ENCODE peak calls at places on chromosomes 5 and 9, in six cellular contexts. One of them, this sample, is unnamed.

GRCh38 chr5:79702606-79703380 is 13.2 kb downstream of the CMYA5 start:
- DNase-seq in heart left ventricle: no peak
- DNase-seq in ovary: no peak
- DNase-seq in CD8-positive, alpha-beta memory T cell: no peak
- DNase-seq in astrocyte of the spinal cord: no peak
- DNase-seq in AG04450: no peak
- DNase-seq in this sample: peak

GRCh38 chr9:4750021-4750673 is 9.1 kb upstream of the AK3 start:
- DNase-seq in AG04450: peak
- DNase-seq in astrocyte of the spinal cord: peak
- DNase-seq in CD8-positive, alpha-beta memory T cell: no peak
- DNase-seq in heart left ventricle: peak
- DNase-seq in ovary: no peak
- DNase-seq in this sample: no peak

GRCh38 chr9:111622626-111623025 is 8.5 kb upstream of the DNAJC25 start:
- DNase-seq in heart left ventricle: no peak
- DNase-seq in astrocyte of the spinal cord: peak
- DNase-seq in ovary: no peak
- DNase-seq in AG04450: no peak
- DNase-seq in CD8-positive, alpha-beta memory T cell: no peak
- DNase-seq in this sample: peak

GRCh38 chr5:38207343-38207742 is 51.0 kb upstream of the EGFLAM start:
- DNase-seq in AG04450: no peak
- DNase-seq in astrocyte of the spinal cord: no peak
- DNase-seq in ovary: no peak
- DNase-seq in CD8-positive, alpha-beta memory T cell: no peak
- DNase-seq in heart left ventricle: no peak
- DNase-seq in this sample: no peak

GRCh38 chr9:98807070-98807810 is at the start of gene GALNT12:
- DNase-seq in ovary: no peak
- DNase-seq in astrocyte of the spinal cord: no peak
- DNase-seq in AG04450: no peak
- DNase-seq in heart left ventricle: no peak
- DNase-seq in CD8-positive, alpha-beta memory T cell: peak
- DNase-seq in this sample: no peak

GRCh38 chr5:132962429-132962928 is 955 bp downstream of the AFF4 start:
- DNase-seq in CD8-positive, alpha-beta memory T cell: no peak
- DNase-seq in astrocyte of the spinal cord: peak
- DNase-seq in heart left ventricle: no peak
- DNase-seq in ovary: no peak
- DNase-seq in AG04450: no peak
- DNase-seq in this sample: no peak

GRCh38 chr5:44236040-44236439 is 153.2 kb downstream of the FGF10 start:
- DNase-seq in AG04450: no peak
- DNase-seq in astrocyte of the spinal cord: no peak
- DNase-seq in ovary: no peak
- DNase-seq in CD8-positive, alpha-beta memory T cell: no peak
- DNase-seq in heart left ventricle: no peak
- DNase-seq in this sample: no peak

GRCh38 chr5:28523416-28523815 is 1485.0 kb upstream of the CDH9 start:
- DNase-seq in heart left ventricle: no peak
- DNase-seq in ovary: no peak
- DNase-seq in astrocyte of the spinal cord: no peak
- DNase-seq in AG04450: no peak
- DNase-seq in CD8-positive, alpha-beta memory T cell: no peak
- DNase-seq in this sample: no peak

GRCh38 chr5:10306806-10307205 is 896 bp downstream of the CMBL start:
- DNase-seq in ovary: no peak
- DNase-seq in astrocyte of the spinal cord: no peak
- DNase-seq in CD8-positive, alpha-beta memory T cell: no peak
- DNase-seq in heart left ventricle: no peak
- DNase-seq in AG04450: no peak
- DNase-seq in this sample: no peak

GRCh38 chr5:39760385-39761198 is 335.8 kb upstream of the DAB2 start:
- DNase-seq in astrocyte of the spinal cord: peak
- DNase-seq in ovary: no peak
- DNase-seq in CD8-positive, alpha-beta memory T cell: no peak
- DNase-seq in heart left ventricle: no peak
- DNase-seq in AG04450: peak
- DNase-seq in this sample: peak

GRCh38 chr5:149337746-149338145 is 7.6 kb upstream of the GRPEL2 start:
- DNase-seq in heart left ventricle: no peak
- DNase-seq in ovary: no peak
- DNase-seq in AG04450: no peak
- DNase-seq in CD8-positive, alpha-beta memory T cell: no peak
- DNase-seq in astrocyte of the spinal cord: no peak
- DNase-seq in this sample: no peak

GRCh38 chr5:136030956-136031611 is 2.3 kb downstream of the TGFBI start:
- DNase-seq in ovary: no peak
- DNase-seq in astrocyte of the spinal cord: no peak
- DNase-seq in CD8-positive, alpha-beta memory T cell: no peak
- DNase-seq in heart left ventricle: no peak
- DNase-seq in AG04450: no peak
- DNase-seq in this sample: no peak

GRCh38 chr9:120559546-120559945 is 20.4 kb downstream of the CDK5RAP2 start:
- DNase-seq in ovary: no peak
- DNase-seq in astrocyte of the spinal cord: no peak
- DNase-seq in heart left ventricle: no peak
- DNase-seq in AG04450: no peak
- DNase-seq in CD8-positive, alpha-beta memory T cell: no peak
- DNase-seq in this sample: no peak

GRCh38 chr5:76952795-76953536 is at the start of gene CRHBP:
- DNase-seq in AG04450: no peak
- DNase-seq in CD8-positive, alpha-beta memory T cell: no peak
- DNase-seq in ovary: no peak
- DNase-seq in astrocyte of the spinal cord: no peak
- DNase-seq in heart left ventricle: no peak
- DNase-seq in this sample: no peak
- H3K4me3 ChIP-seq in AG04450: peak
- H3K4me3 ChIP-seq in CD8-positive, alpha-beta memory T cell: no peak
- H3K4me3 ChIP-seq in ovary: peak
- H3K4me3 ChIP-seq in astrocyte of the spinal cord: peak
- H3K4me3 ChIP-seq in heart left ventricle: peak
- H3K4me3 ChIP-seq in this sample: peak

GRCh38 chr9:133791069-133791468 is 52.9 kb upstream of the SARDH start:
- DNase-seq in ovary: no peak
- DNase-seq in heart left ventricle: no peak
- DNase-seq in astrocyte of the spinal cord: no peak
- DNase-seq in CD8-positive, alpha-beta memory T cell: no peak
- DNase-seq in AG04450: no peak
- DNase-seq in this sample: no peak

GRCh38 chr9:133786936-133787748 is 49.0 kb upstream of the SARDH start:
- DNase-seq in CD8-positive, alpha-beta memory T cell: no peak
- DNase-seq in astrocyte of the spinal cord: no peak
- DNase-seq in AG04450: no peak
- DNase-seq in heart left ventricle: no peak
- DNase-seq in ovary: no peak
- DNase-seq in this sample: no peak

GRCh38 chr9:133787749-133788015 is 49.5 kb upstream of the SARDH start:
- DNase-seq in heart left ventricle: no peak
- DNase-seq in AG04450: no peak
- DNase-seq in CD8-positive, alpha-beta memory T cell: no peak
- DNase-seq in astrocyte of the spinal cord: peak
- DNase-seq in ovary: no peak
- DNase-seq in this sample: no peak

GRCh38 chr9:133788045-133788818 is 50.1 kb upstream of the SARDH start:
- DNase-seq in AG04450: no peak
- DNase-seq in astrocyte of the spinal cord: no peak
- DNase-seq in ovary: no peak
- DNase-seq in CD8-positive, alpha-beta memory T cell: no peak
- DNase-seq in heart left ventricle: no peak
- DNase-seq in this sample: no peak

DNA sequence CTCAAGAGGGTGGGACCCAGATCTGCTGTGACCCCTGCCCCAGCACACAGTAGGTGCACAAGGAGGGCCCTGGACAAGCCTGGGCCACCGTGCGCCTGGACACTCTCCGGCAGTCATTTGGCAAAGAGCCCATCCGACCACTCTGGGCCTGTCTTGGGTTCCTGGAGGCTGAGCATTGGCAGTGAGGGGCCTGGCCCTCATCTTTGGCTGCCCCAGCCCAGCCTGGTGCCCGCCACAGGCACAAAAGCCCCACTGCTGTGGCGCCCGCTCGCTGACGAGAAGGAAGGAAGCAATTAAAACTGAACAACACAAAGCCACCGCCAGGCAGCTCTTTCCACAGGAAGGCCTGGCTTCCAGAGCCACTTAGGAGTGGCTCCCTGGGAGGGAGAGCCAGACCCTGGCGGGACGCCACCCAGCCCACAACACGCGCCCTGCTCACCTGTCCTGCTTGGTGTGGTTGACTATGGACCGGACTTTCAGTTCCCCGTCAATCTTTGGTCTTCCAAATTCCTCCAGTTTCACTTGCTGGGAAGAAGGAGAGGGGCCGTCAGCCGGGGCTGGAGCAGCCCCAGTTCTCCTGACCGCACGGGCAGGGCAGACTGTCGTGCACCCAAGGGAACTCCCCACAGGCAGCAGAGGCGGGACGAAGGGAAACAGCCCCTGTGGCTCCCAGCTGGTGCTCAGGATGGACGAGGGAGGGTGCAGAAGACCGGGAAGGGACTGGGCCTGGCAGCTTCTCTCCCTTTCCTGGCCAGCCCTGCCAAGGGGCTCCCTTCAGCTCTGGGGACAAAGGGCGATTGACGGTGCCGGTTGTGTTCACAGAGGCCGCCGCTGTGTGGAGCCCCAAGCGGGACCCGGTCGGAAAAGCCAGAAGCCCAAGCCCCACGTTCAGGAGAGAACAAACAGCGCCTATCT is 50.9 kb upstream of the SARDH start:
- DNase-seq in CD8-positive, alpha-beta memory T cell: no peak
- DNase-seq in AG04450: no peak
- DNase-seq in astrocyte of the spinal cord: no peak
- DNase-seq in heart left ventricle: peak
- DNase-seq in ovary: no peak
- DNase-seq in this sample: no peak
- H3K4me3 ChIP-seq in CD8-positive, alpha-beta memory T cell: no peak
- H3K4me3 ChIP-seq in AG04450: no peak
- H3K4me3 ChIP-seq in astrocyte of the spinal cord: no peak
- H3K4me3 ChIP-seq in heart left ventricle: peak
- H3K4me3 ChIP-seq in ovary: no peak
- H3K4me3 ChIP-seq in this sample: no peak

DNA sequence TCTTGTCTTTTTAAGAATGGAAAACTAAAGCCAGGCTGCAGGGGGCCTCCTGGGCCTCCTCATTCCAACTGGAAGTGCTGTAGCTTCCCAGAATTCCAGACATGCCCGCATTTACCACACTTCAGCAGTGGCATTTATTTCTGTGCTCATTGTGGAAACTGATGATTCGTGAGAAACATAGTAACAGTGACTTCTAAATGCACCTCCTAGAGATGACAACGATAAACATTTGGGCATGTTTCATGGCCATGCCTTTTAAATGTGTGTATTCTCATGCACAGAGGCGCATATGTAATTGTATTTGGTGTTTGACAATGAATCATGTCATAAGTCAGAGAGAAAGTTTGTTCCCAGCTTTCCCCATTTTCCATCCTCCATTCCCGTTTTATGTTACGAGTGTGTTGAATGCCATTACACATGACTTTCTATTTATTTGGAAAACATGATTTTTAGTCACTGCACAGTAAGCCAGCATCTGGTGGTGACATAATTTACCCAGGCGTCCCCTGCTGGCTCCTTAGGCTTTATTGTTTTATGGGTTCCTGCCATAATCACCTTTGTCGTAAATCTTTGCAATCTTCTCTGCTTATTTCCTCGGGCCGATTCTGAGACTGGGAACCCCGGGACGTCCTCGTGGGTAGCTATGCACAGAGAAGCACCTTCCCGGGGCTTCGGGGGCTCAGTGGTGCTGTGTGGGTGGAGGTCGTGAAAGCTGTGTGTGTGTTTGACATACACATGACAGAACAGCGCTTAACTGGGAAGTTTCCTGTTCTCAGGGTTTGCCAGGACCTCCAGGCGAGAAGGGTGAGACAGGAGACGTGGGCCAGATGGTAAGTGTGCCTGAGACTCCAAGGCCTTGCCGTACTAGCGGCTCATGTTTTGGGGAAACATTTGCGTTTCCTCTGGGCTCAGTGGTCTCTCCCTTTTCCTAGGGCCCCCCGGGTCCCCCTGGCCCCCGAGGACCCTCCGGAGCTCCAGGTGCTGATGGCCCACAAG is 68.6 kb upstream of the FCN2 start:
- DNase-seq in heart left ventricle: no peak
- DNase-seq in CD8-positive, alpha-beta memory T cell: no peak
- DNase-seq in AG04450: peak
- DNase-seq in ovary: no peak
- DNase-seq in astrocyte of the spinal cord: peak
- DNase-seq in this sample: peak
- H3K4me3 ChIP-seq in heart left ventricle: no peak
- H3K4me3 ChIP-seq in CD8-positive, alpha-beta memory T cell: no peak
- H3K4me3 ChIP-seq in AG04450: no peak
- H3K4me3 ChIP-seq in ovary: no peak
- H3K4me3 ChIP-seq in astrocyte of the spinal cord: no peak
- H3K4me3 ChIP-seq in this sample: no peak

GRCh38 chr9:124213396-124213795 is 44.4 kb upstream of the NEK6 start:
- DNase-seq in CD8-positive, alpha-beta memory T cell: no peak
- DNase-seq in heart left ventricle: no peak
- DNase-seq in astrocyte of the spinal cord: no peak
- DNase-seq in AG04450: no peak
- DNase-seq in ovary: no peak
- DNase-seq in this sample: no peak
- H3K4me3 ChIP-seq in CD8-positive, alpha-beta memory T cell: no peak
- H3K4me3 ChIP-seq in heart left ventricle: no peak
- H3K4me3 ChIP-seq in astrocyte of the spinal cord: no peak
- H3K4me3 ChIP-seq in AG04450: no peak
- H3K4me3 ChIP-seq in ovary: no peak
- H3K4me3 ChIP-seq in this sample: no peak

GRCh38 chr5:168831438-168831837 is 252.3 kb upstream of the PANK3 start:
- DNase-seq in ovary: no peak
- DNase-seq in heart left ventricle: no peak
- DNase-seq in CD8-positive, alpha-beta memory T cell: no peak
- DNase-seq in astrocyte of the spinal cord: no peak
- DNase-seq in AG04450: no peak
- DNase-seq in this sample: no peak
- H3K4me3 ChIP-seq in ovary: no peak
- H3K4me3 ChIP-seq in heart left ventricle: no peak
- H3K4me3 ChIP-seq in CD8-positive, alpha-beta memory T cell: no peak
- H3K4me3 ChIP-seq in astrocyte of the spinal cord: no peak
- H3K4me3 ChIP-seq in AG04450: no peak
- H3K4me3 ChIP-seq in this sample: no peak

GRCh38 chr9:127422133-127422782 is 1.9 kb upstream of the ZNF79 start:
- DNase-seq in heart left ventricle: no peak
- DNase-seq in CD8-positive, alpha-beta memory T cell: no peak
- DNase-seq in ovary: no peak
- DNase-seq in AG04450: no peak
- DNase-seq in astrocyte of the spinal cord: no peak
- DNase-seq in this sample: no peak
- H3K4me3 ChIP-seq in heart left ventricle: no peak
- H3K4me3 ChIP-seq in CD8-positive, alpha-beta memory T cell: no peak
- H3K4me3 ChIP-seq in ovary: no peak
- H3K4me3 ChIP-seq in AG04450: no peak
- H3K4me3 ChIP-seq in astrocyte of the spinal cord: no peak
- H3K4me3 ChIP-seq in this sample: no peak

GRCh38 chr5:893711-894110 is 1.0 kb downstream of the TRIP13 start:
- DNase-seq in astrocyte of the spinal cord: no peak
- DNase-seq in CD8-positive, alpha-beta memory T cell: no peak
- DNase-seq in heart left ventricle: no peak
- DNase-seq in AG04450: no peak
- DNase-seq in ovary: no peak
- DNase-seq in this sample: no peak
- H3K4me3 ChIP-seq in astrocyte of the spinal cord: peak
- H3K4me3 ChIP-seq in CD8-positive, alpha-beta memory T cell: no peak
- H3K4me3 ChIP-seq in heart left ventricle: no peak
- H3K4me3 ChIP-seq in AG04450: peak
- H3K4me3 ChIP-seq in ovary: no peak
- H3K4me3 ChIP-seq in this sample: no peak